ENCODE peak calls at places on chromosomes 12 and 14, in six cellular contexts. T is mucosa of gallbladder; W is stimulated activated CD8-positive, alpha-beta memory T cell treated with anti-CD3 and anti-CD28 coated beads, Interleukin-15, amount 100 ng/mL, for 1 hour; A is T-helper 2 cell treated with Interferon-gamma antibody and Interleukin-4, amounts not matched to agents 5 μg/mL and 100 μg/mL, for 36 hours; Z is hypothalamus; J is left ventricle myocardium inferior. U is an unnamed sample.

GRCh38 chr12:67193705-67194104 is 75.5 kb upstream of the CAND1 start:
- DNase-seq in Z (no peak), J (no peak), A (no peak), T (no peak), W (no peak), U (no peak)

GRCh38 chr14:65788876-65789859 is 376.6 kb downstream of the FUT8 start:
- DNase-seq in J (no peak), Z (no peak), T (no peak), W (no peak), A (no peak), U (no peak)

GRCh38 chr12:50074936-50075807 is 10.0 kb upstream of the SMARCD1 start:
- DNase-seq in J (peak), W (peak), Z (peak), T (peak), A (peak), U (peak)

GRCh38 chr12:47817272-47818006 is 2.3 kb downstream of the HDAC7 start:
- DNase-seq in W (no peak), J (no peak), Z (no peak), A (no peak), T (no peak), U (no peak)

GRCh38 chr12:111108726-111109125 is 188.3 kb upstream of the MYL2 start:
- DNase-seq in Z (no peak), A (no peak), T (no peak), W (no peak), J (no peak), U (no peak)

GRCh38 chr14:99649643-99650042 is 4.7 kb downstream of the HHIPL1 start:
- DNase-seq in A (no peak), J (no peak), W (no peak), T (no peak), Z (no peak), U (no peak)

GRCh38 chr14:26925876-26926584 is 328.2 kb upstream of the NOVA1 start:
- DNase-seq in A (no peak), T (no peak), J (no peak), Z (no peak), W (no peak), U (peak)

GRCh38 chr12:2783936-2784600 is 10.7 kb upstream of the FKBP4 start:
- DNase-seq in A (peak), T (peak), Z (peak), J (peak), W (peak), U (peak)

GRCh38 chr14:74684444-74684843 is 28.4 kb downstream of the AREL1 start:
- DNase-seq in T (no peak), J (no peak), Z (no peak), A (no peak), W (no peak), U (peak)

GRCh38 chr14:25094171-25094907 is 44.4 kb upstream of the STXBP6 start:
- DNase-seq in J (no peak), A (no peak), W (no peak), Z (no peak), T (no peak), U (no peak)

GRCh38 chr14:102320033-102320660 is 601 bp downstream of the ZNF839 start:
- DNase-seq in Z (no peak), A (peak), J (peak), T (peak), W (no peak), U (peak)

GRCh38 chr14:69149461-69150244 is 3.3 kb downstream of the DCAF5 start:
- DNase-seq in W (no peak), A (no peak), Z (no peak), T (no peak), J (no peak), U (no peak)

GRCh38 chr12:62466018-62466595 is 519 bp upstream of the MON2 start:
- DNase-seq in J (no peak), T (peak), Z (no peak), A (peak), W (no peak), U (no peak)

U was measured in lower lobe of right lung.